ENCODE peak calls at places on chromosomes 7 and 10, in four cellular contexts. C, H, R and U are unnamed samples.

GRCh38 chr10:77409697-77410471 is 227.7 kb downstream of the KCNMA1 start:
- DNase-seq in C (no peak), H (no peak), R (no peak), U (no peak)

GRCh38 chr10:86329896-86330680 is 36.5 kb downstream of the GRID1 start:
- DNase-seq in C (no peak), H (no peak), R (no peak), U (no peak)

GRCh38 chr7:70092314-70093303 is 494.3 kb downstream of the AUTS2 start:
- DNase-seq in C (no peak), H (no peak), R (no peak), U (no peak)

GRCh38 chr7:141220263-141220662 is 146.4 kb downstream of the TMEM178B start:
- DNase-seq in C (no peak), H (no peak), R (no peak), U (no peak)

GRCh38 chr10:45370202-45370955 is 3.6 kb upstream of the ALOX5 start:
- DNase-seq in C (no peak), H (no peak), R (no peak), U (no peak)

GRCh38 chr7:74438327-74438726 is 15.4 kb upstream of the GTF2IRD1 start:
- DNase-seq in C (no peak), H (no peak), R (no peak), U (no peak)

GRCh38 chr7:25262586-25262985 is 34.3 kb upstream of the NPVF start:
- DNase-seq in C (no peak), H (no peak), R (no peak), U (no peak)

GRCh38 chr10:33334170-33334838 is at the start of gene NRP1:
- DNase-seq in C (no peak), H (peak; percentile 8), R (no peak), U (no peak)

GRCh38 chr7:101238226-101239182 is 902 bp upstream of the CLDN15 start:
- DNase-seq in C (no peak), H (no peak), R (no peak), U (no peak)